ENCODE peak calls at places on chromosome 11, in seven cellular contexts. Q is activated naive CD8-positive, alpha-beta T cell treated with anti-CD3 and anti-CD28 coated beads, Interleukin-2, amount 10 ng/mL, durations not matched to agents 7 days and 5 days; A is activated naive CD4-positive, alpha-beta T cell treated with Interleukin-2 at 50 U/mL for 16 hours; W is T1000; Z is mesendoderm; H is Ammon's horn; O is T-helper 17 cell. C is an unnamed sample.

GRCh38 chr11:15748673-15749190 is 607.6 kb downstream of the SOX6 start:
- DNase-seq in Q (no peak), A (no peak), W (no peak), Z (no peak), H (no peak), O (no peak), C (no peak)

GRCh38 chr11:100965346-100965745 is 164.3 kb downstream of the PGR start:
- DNase-seq in Q (no peak), A (no peak), W (no peak), Z (no peak), H (no peak), O (no peak), C (no peak)

GRCh38 chr11:77966338-77966737 is 28.1 kb downstream of the INTS4 start:
- DNase-seq in Q (no peak), A (no peak), W (no peak), Z (no peak), H (peak; percentile 13), O (no peak), C (no peak)

GRCh38 chr11:125494601-125494986 is 1.5 kb downstream of the FEZ1 start:
- DNase-seq in Q (no peak), A (no peak), W (no peak), Z (no peak), H (peak; percentile 68), O (no peak), C (no peak)

GRCh38 chr11:46894961-46895360 is 23.4 kb downstream of the LRP4 start:
- DNase-seq in Q (no peak), A (no peak), W (no peak), Z (no peak), H (no peak), O (no peak), C (no peak)

GRCh38 chr11:75474878-75475766 is 42.1 kb upstream of the KLHL35 start:
- DNase-seq in Q (peak; percentile 82), A (peak; percentile 54), W (no peak), Z (peak; percentile 79), H (peak; percentile 40), O (no peak), C (peak; percentile 34)

GRCh38 chr11:83336993-83337392 is 50.8 kb upstream of the CCDC90B start:
- DNase-seq in Q (no peak), A (no peak), W (no peak), Z (no peak), H (no peak), O (no peak), C (no peak)

GRCh38 chr11:763073-763463 is 14.2 kb downstream of the GATD1 start:
- DNase-seq in Q (no peak), A (no peak), W (no peak), Z (peak; percentile 55), H (no peak), O (no peak), C (no peak)

GRCh38 chr11:1784761-1785650 is 21.3 kb upstream of the CTSD start:
- DNase-seq in Q (no peak), A (no peak), W (no peak), Z (no peak), H (no peak), O (no peak), C (no peak)

GRCh38 chr11:87298155-87298554 is 260.4 kb downstream of the TMEM135 start:
- DNase-seq in Q (no peak), A (no peak), W (no peak), Z (no peak), H (no peak), O (no peak), C (no peak)

GRCh38 chr11:10029386-10030121 is 264.5 kb downstream of the SBF2 start:
- DNase-seq in Q (no peak), A (no peak), W (no peak), Z (no peak), H (no peak), O (no peak), C (no peak)

GRCh38 chr11:116657842-116658825 is 114.7 kb downstream of the BUD13 start:
- DNase-seq in Q (no peak), A (no peak), W (no peak), Z (peak; percentile 67), H (no peak), O (no peak), C (no peak)

GRCh38 chr11:4704054-4704789 is at the start of gene MMP26:
- DNase-seq in Q (no peak), A (no peak), W (no peak), Z (peak; percentile 72), H (no peak), O (no peak), C (no peak)

GRCh38 chr11:119611027-119611426 is 118.0 kb downstream of the NECTIN1 start:
- DNase-seq in Q (no peak), A (no peak), W (no peak), Z (no peak), H (no peak), O (no peak), C (no peak)

GRCh38 chr11:70574725-70575347 is 176.5 kb downstream of the CTTN start:
- DNase-seq in Q (no peak), A (no peak), W (no peak), Z (no peak), H (no peak), O (no peak), C (no peak)

GRCh38 chr11:116512841-116513240 is 259.9 kb downstream of the BUD13 start:
- DNase-seq in Q (no peak), A (no peak), W (no peak), Z (no peak), H (no peak), O (no peak), C (no peak)

GRCh38 chr11:43835104-43835503 is 45.5 kb upstream of the ALKBH3 start:
- DNase-seq in Q (no peak), A (no peak), W (no peak), Z (no peak), H (peak; percentile 70), O (no peak), C (no peak)

GRCh38 chr11:43989162-43989961 is 46.9 kb downstream of the C11orf96 start:
- DNase-seq in Q (no peak), A (no peak), W (no peak), Z (peak; percentile 80), H (no peak), O (no peak), C (no peak)

GRCh38 chr11:28673687-28674431 is 565.7 kb downstream of the METTL15 start:
- DNase-seq in Q (no peak), A (no peak), W (no peak), Z (peak; percentile 16), H (peak; percentile 19), O (no peak), C (peak; percentile 35)

GRCh38 chr11:113477321-113477720 is 2.1 kb upstream of the DRD2 start:
- DNase-seq in Q (no peak), A (no peak), W (no peak), Z (peak; percentile 44), H (no peak), O (no peak), C (no peak)

GRCh38 chr11:48019230-48019584 is 38.8 kb downstream of the PTPRJ start:
- DNase-seq in Q (no peak), A (peak; percentile 50), W (no peak), Z (peak; percentile 54), H (no peak), O (no peak), C (no peak)

GRCh38 chr11:114172871-114173444 is 113.4 kb downstream of the ZBTB16 start:
- DNase-seq in Q (no peak), A (no peak), W (no peak), Z (no peak), H (no peak), O (no peak), C (no peak)

GRCh38 chr11:61728066-61728939 is 24.1 kb upstream of the MYRF start:
- DNase-seq in Q (no peak), A (no peak), W (no peak), Z (no peak), H (no peak), O (no peak), C (no peak)

GRCh38 chr11:70152244-70152643 is 50.9 kb upstream of the FADD start:
- DNase-seq in Q (no peak), A (no peak), W (no peak), Z (no peak), H (no peak), O (no peak), C (no peak)

GRCh38 chr11:113896156-113896879 is 8.3 kb upstream of the HTR3B start:
- DNase-seq in Q (no peak), A (peak; percentile 25), W (no peak), Z (peak; percentile 56), H (peak; percentile 68), O (no peak), C (no peak)

GRCh38 chr11:77101043-77101537 is 1.6 kb upstream of the OMP start:
- DNase-seq in Q (no peak), A (no peak), W (no peak), Z (peak; percentile 58), H (no peak), O (no peak), C (no peak)

GRCh38 chr11:61860054-61860903 is 31.1 kb downstream of the FADS3 start:
- DNase-seq in Q (no peak), A (no peak), W (no peak), Z (no peak), H (no peak), O (no peak), C (peak; percentile 86)

GRCh38 chr11:75896843-75897419 is 81.9 kb downstream of the UVRAG start:
- DNase-seq in Q (no peak), A (no peak), W (no peak), Z (peak; percentile 45), H (no peak), O (no peak), C (peak; percentile 19)

GRCh38 chr11:17267576-17267975 is 9.0 kb upstream of the NUCB2 start:
- DNase-seq in Q (no peak), A (no peak), W (no peak), Z (peak; percentile 37), H (no peak), O (no peak), C (peak; percentile 98)

GRCh38 chr11:65572356-65573043 is at the start of gene FAM89B:
- DNase-seq in Q (peak; percentile 92), A (peak; percentile 90), W (peak; percentile 73), Z (peak; percentile 86), H (peak; percentile 91), O (peak; percentile 77), C (peak; percentile 76)

GRCh38 chr11:30586251-30587144 is at the start of gene MPPED2:
- DNase-seq in Q (peak; percentile 65), A (no peak), W (peak; percentile 30), Z (peak; percentile 85), H (peak; percentile 42), O (no peak), C (no peak)

GRCh38 chr11:27040302-27041115 is at the start of gene BBOX1:
- DNase-seq in Q (no peak), A (no peak), W (no peak), Z (peak; percentile 28), H (peak; percentile 73), O (no peak), C (peak; percentile 59)

GRCh38 chr11:31340903-31341572 is 28.5 kb downstream of the DCDC1 start:
- DNase-seq in Q (no peak), A (no peak), W (no peak), Z (peak; percentile 71), H (no peak), O (no peak), C (no peak)

GRCh38 chr11:92057849-92058442 is 166.7 kb upstream of the FAT3 start:
- DNase-seq in Q (no peak), A (no peak), W (no peak), Z (no peak), H (no peak), O (no peak), C (peak; percentile 39)

GRCh38 chr11:15073361-15074205 is at the start of gene CALCB:
- DNase-seq in Q (peak; percentile 49), A (peak; percentile 28), W (no peak), Z (peak; percentile 54), H (no peak), O (no peak), C (no peak)

GRCh38 chr11:62487698-62488551 is 58.7 kb downstream of the AHNAK start:
- DNase-seq in Q (no peak), A (no peak), W (no peak), Z (no peak), H (no peak), O (no peak), C (no peak)